ENCODE peak calls at places on chromosomes 3 and 15, in six cellular contexts. I, T, Q, A, B and L are unnamed samples. For H3K9me3 and H3K36me3, the result is how much of the 10 kb centered on the place peaks cover.

GRCh38 chr3:128907706-128908445 is 28.5 kb downstream of the ACAD9 start:
- DNase-seq in I (no peak), T (no peak), Q (no peak), A (no peak), B (no peak), L (no peak)

GRCh38 chr3:134822065-134822464 is 27.0 kb downstream of the EPHB1 start:
- DNase-seq in I (no peak), T (no peak), Q (no peak), A (no peak), B (no peak), L (no peak)

GRCh38 chr15:66692391-66692790 is 9.6 kb upstream of the SMAD6 start:
- DNase-seq in I (no peak), T (no peak), Q (peak), A (no peak), B (no peak), L (no peak)

GRCh38 chr3:18295171-18295920 is 129.8 kb downstream of the SATB1 start:
- DNase-seq in I (peak), T (no peak), Q (peak), A (peak), B (peak), L (peak)

GRCh38 chr15:51623386-51623938 is 891 bp upstream of the DMXL2 start:
- DNase-seq in I (peak), T (no peak), Q (no peak), A (no peak), B (peak), L (no peak)

GRCh38 chr3:112126501-112126900 is 6.5 kb downstream of the GCSAM start:
- DNase-seq in I (no peak), T (no peak), Q (no peak), A (no peak), B (no peak), L (no peak)

GRCh38 chr15:87354661-87355410 is 901.7 kb downstream of the NTRK3 start:
- DNase-seq in I (peak), T (no peak), Q (no peak), A (no peak), B (no peak), L (peak)

GRCh38 chr3:100813828-100814227 is 104.5 kb downstream of the TFG start:
- DNase-seq in I (peak), T (no peak), Q (no peak), A (no peak), B (no peak), L (no peak)

GRCh38 chr3:161540594-161540993 is 44.0 kb downstream of the OTOL1 start:
- DNase-seq in I (no peak), T (no peak), Q (no peak), A (no peak), B (no peak), L (no peak)

GRCh38 chr3:111667621-111668239 is 72.6 kb upstream of the ZBED2 start:
- DNase-seq in I (no peak), T (no peak), Q (peak), A (no peak), B (no peak), L (no peak)

DNA sequence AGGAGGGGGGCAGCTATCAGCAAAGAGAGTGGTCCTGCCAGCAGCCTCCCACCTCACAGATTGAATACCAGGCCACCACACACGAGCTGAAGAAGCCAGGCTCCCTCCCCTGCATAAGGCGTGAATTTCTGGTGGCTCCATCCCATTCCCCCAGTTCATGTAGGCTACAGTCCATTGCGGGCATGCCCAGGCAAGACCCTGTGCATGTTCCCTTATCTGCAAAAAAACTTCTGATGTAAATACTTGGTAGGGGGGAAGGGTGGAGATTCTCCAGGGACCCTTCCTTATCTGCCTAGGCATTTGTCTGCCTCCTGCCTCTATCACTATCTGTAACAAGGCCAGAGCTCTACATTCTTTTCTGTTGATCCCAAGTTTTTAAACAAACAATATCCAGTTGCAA is 27.6 kb upstream of the UBP1 start:
- DNase-seq in I (no peak), T (no peak), Q (no peak), A (no peak), B (no peak), L (no peak)
- H3K4me3 ChIP-seq in I (no peak), T (no peak), Q (no peak), A (no peak), B (no peak), L (no peak)

GRCh38 chr15:27638950-27639349 is 460.2 kb downstream of the OCA2 start:
- DNase-seq in I (no peak), T (no peak), Q (no peak), A (no peak), B (no peak), L (no peak)
- H3K9me3 ChIP-seq in I (under half), T (under half), Q (under half), A (under half), B (under half), L (under half)

DNA sequence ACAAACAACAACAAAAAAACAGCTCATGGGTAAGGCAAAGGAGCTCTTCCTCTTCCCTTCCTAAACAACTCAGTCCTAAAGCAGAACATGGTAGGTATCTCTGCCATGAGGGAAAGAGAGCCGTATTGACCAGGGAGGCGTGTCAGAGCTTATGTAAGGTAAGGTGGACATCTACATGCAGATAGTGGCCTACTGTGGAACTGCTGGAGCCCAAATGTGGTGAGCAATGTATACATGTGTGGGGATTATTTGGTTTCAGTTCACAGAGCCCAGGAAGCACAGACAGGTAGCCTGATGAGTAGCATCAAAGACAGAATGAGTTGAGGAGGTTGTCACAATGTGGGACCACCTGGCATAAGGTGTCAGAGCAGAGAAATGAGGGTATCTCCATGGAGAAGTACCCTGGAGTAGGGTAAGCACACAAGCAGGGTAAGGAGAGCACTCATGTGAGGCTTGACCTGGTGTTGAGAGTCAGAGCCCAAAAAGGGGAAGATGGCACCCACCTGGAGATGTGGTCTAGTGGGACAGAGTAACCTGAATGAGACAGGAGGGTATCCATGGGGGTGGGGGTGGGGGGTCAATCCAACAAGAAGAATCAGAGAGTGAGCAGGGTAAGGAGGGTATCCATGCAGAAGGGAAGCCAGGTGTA is 45.5 kb downstream of the DENND6A start:
- DNase-seq in I (no peak), T (no peak), Q (no peak), A (no peak), B (no peak), L (no peak)
- H3K36me3 ChIP-seq in I (under half), T (under half), Q (half or more), A (half or more), B (under half), L (under half)

GRCh38 chr3:11060500-11061251 is 68.1 kb downstream of the SLC6A1 start:
- DNase-seq in I (peak), T (no peak), Q (peak), A (peak), B (peak), L (peak)
- H3K4me3 ChIP-seq in I (peak), T (peak), Q (peak), A (peak), B (peak), L (no peak)

GRCh38 chr15:90334304-90334731 is 17.8 kb upstream of the ZNF774 start:
- DNase-seq in I (peak), T (no peak), Q (no peak), A (no peak), B (no peak), L (no peak)
- H3K9me3 ChIP-seq in I (under half), T (under half), Q (under half), A (under half), B (under half), L (under half)

GRCh38 chr3:177186306-177186705 is 11.0 kb downstream of the TBL1XR1 start:
- DNase-seq in I (no peak), T (no peak), Q (no peak), A (no peak), B (no peak), L (no peak)
- H3K36me3 ChIP-seq in I (under half), T (under half), Q (under half), A (under half), B (under half), L (under half)

DNA sequence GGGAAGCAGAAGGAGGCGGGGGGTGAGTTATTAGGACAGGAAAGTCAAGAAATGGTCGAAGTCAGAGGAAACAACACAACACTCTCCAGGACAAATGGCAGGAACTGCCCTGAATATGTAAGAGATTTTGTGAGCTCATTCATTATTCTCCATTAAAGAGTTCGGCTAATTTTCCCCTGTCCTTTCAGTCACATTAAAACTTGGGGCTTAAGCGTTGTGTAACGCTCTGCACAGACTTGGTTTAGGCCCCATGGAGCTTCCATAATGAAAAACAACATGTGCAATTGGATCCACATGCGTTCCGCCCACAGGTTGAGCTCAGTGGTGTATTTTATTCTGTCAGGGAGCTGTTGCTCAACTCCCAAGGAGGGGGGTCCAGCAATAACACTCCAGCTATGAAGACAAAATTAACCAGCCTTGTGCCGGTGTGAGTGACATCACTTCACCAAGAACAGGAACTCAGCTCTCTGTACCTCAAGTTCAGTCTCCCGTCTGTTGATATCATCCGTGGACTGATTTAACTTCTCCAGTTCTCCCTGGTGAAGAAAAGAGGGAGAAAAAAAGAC is 2.3 kb downstream of the SH3BP5 start:
- DNase-seq in I (no peak), T (peak), Q (peak), A (no peak), B (no peak), L (no peak)
- H3K4me3 ChIP-seq in I (peak), T (peak), Q (peak), A (peak), B (no peak), L (no peak)